ENCODE peak calls at places on chromosomes 4 and X, in five cellular contexts. One of them, this sample, is unnamed.

GRCh38 chr4:64125354-64125753 is 283.9 kb downstream of the TECRL start:
- DNase-seq in cardiac muscle cell: no peak
- DNase-seq in naive thymus-derived CD4-positive, alpha-beta T cell: no peak
- DNase-seq in ovary: no peak
- DNase-seq in body of pancreas: no peak
- DNase-seq in this sample: no peak

GRCh38 chr4:150515135-150515534 is 66.8 kb upstream of the MAB21L2 start:
- DNase-seq in cardiac muscle cell: no peak
- DNase-seq in naive thymus-derived CD4-positive, alpha-beta T cell: no peak
- DNase-seq in ovary: no peak
- DNase-seq in body of pancreas: no peak
- DNase-seq in this sample: no peak

GRCh38 chr4:119070301-119070700 is 65.3 kb upstream of the MYOZ2 start:
- DNase-seq in cardiac muscle cell: no peak
- DNase-seq in naive thymus-derived CD4-positive, alpha-beta T cell: no peak
- DNase-seq in ovary: no peak
- DNase-seq in body of pancreas: no peak
- DNase-seq in this sample: peak; percentile 61

GRCh38 chr4:151866266-151866918 is 105.6 kb upstream of the GATB start:
- DNase-seq in cardiac muscle cell: no peak
- DNase-seq in naive thymus-derived CD4-positive, alpha-beta T cell: no peak
- DNase-seq in ovary: no peak
- DNase-seq in body of pancreas: no peak
- DNase-seq in this sample: no peak

GRCh38 chr4:63708661-63709060 is 700.6 kb downstream of the TECRL start:
- DNase-seq in cardiac muscle cell: peak; percentile 37
- DNase-seq in naive thymus-derived CD4-positive, alpha-beta T cell: no peak
- DNase-seq in ovary: no peak
- DNase-seq in body of pancreas: no peak
- DNase-seq in this sample: no peak

GRCh38 chr4:74751247-74751646 is 43.1 kb downstream of the BTC start:
- DNase-seq in cardiac muscle cell: no peak
- DNase-seq in naive thymus-derived CD4-positive, alpha-beta T cell: no peak
- DNase-seq in ovary: no peak
- DNase-seq in body of pancreas: no peak
- DNase-seq in this sample: no peak

GRCh38 chrX:136028383-136028984 is 43.2 kb downstream of the SLC9A6 start:
- DNase-seq in cardiac muscle cell: peak; percentile 39
- DNase-seq in naive thymus-derived CD4-positive, alpha-beta T cell: peak; percentile 41
- DNase-seq in ovary: no peak
- DNase-seq in body of pancreas: no peak
- DNase-seq in this sample: no peak

GRCh38 chr4:160546201-160546600 is 1443.3 kb downstream of the RAPGEF2 start:
- DNase-seq in cardiac muscle cell: no peak
- DNase-seq in naive thymus-derived CD4-positive, alpha-beta T cell: no peak
- DNase-seq in ovary: no peak
- DNase-seq in body of pancreas: no peak
- DNase-seq in this sample: no peak

GRCh38 chrX:121389976-121390709 is 342.7 kb downstream of the GLUD2 start:
- DNase-seq in cardiac muscle cell: no peak
- DNase-seq in naive thymus-derived CD4-positive, alpha-beta T cell: no peak
- DNase-seq in ovary: no peak
- DNase-seq in body of pancreas: no peak
- DNase-seq in this sample: no peak

GRCh38 chr4:80182237-80182866 is 15.0 kb upstream of the PRDM8 start:
- DNase-seq in cardiac muscle cell: no peak
- DNase-seq in naive thymus-derived CD4-positive, alpha-beta T cell: peak; percentile 11
- DNase-seq in ovary: no peak
- DNase-seq in body of pancreas: no peak
- DNase-seq in this sample: no peak

GRCh38 chrX:9947395-9947794 is 19.8 kb upstream of the CLDN34 start:
- DNase-seq in cardiac muscle cell: no peak
- DNase-seq in naive thymus-derived CD4-positive, alpha-beta T cell: no peak
- DNase-seq in ovary: no peak
- DNase-seq in body of pancreas: no peak
- DNase-seq in this sample: no peak

GRCh38 chrX:22520128-22520828 is 247.6 kb downstream of the CBLL2 start:
- DNase-seq in cardiac muscle cell: no peak
- DNase-seq in naive thymus-derived CD4-positive, alpha-beta T cell: no peak
- DNase-seq in ovary: no peak
- DNase-seq in body of pancreas: no peak
- DNase-seq in this sample: peak; percentile 26

GRCh38 chr4:81786063-81786763 is 314.5 kb upstream of the RASGEF1B start:
- DNase-seq in cardiac muscle cell: no peak
- DNase-seq in naive thymus-derived CD4-positive, alpha-beta T cell: no peak
- DNase-seq in ovary: no peak
- DNase-seq in body of pancreas: peak; percentile 13
- DNase-seq in this sample: no peak

GRCh38 chr4:173835863-173836262 is 305.8 kb upstream of the HAND2 start:
- DNase-seq in cardiac muscle cell: peak; percentile 74
- DNase-seq in naive thymus-derived CD4-positive, alpha-beta T cell: no peak
- DNase-seq in ovary: no peak
- DNase-seq in body of pancreas: no peak
- DNase-seq in this sample: no peak

GRCh38 chr4:889516-889915 is 42.6 kb downstream of the GAK start:
- DNase-seq in cardiac muscle cell: no peak
- DNase-seq in naive thymus-derived CD4-positive, alpha-beta T cell: no peak
- DNase-seq in ovary: no peak
- DNase-seq in body of pancreas: no peak
- DNase-seq in this sample: no peak
- H3K36me3 ChIP-seq in cardiac muscle cell: no peaks in the 10 kb centered on the region
- H3K36me3 ChIP-seq in naive thymus-derived CD4-positive, alpha-beta T cell: no peaks in the 10 kb centered on the region
- H3K36me3 ChIP-seq in ovary: no peaks in the 10 kb centered on the region
- H3K36me3 ChIP-seq in body of pancreas: peaks cover 32% of the 10 kb centered on the region
- H3K36me3 ChIP-seq in this sample: peaks cover 3% of the 10 kb centered on the region

GRCh38 chr4:139728146-139728545 is 62.5 kb downstream of the MGST2 start:
- DNase-seq in cardiac muscle cell: no peak
- DNase-seq in naive thymus-derived CD4-positive, alpha-beta T cell: no peak
- DNase-seq in ovary: no peak
- DNase-seq in body of pancreas: no peak
- DNase-seq in this sample: no peak
- H3K27ac ChIP-seq in cardiac muscle cell: peak overlapping the region; percentile 29
- H3K27ac ChIP-seq in naive thymus-derived CD4-positive, alpha-beta T cell: no peak overlapping the region
- H3K27ac ChIP-seq in ovary: no peak overlapping the region
- H3K27ac ChIP-seq in body of pancreas: peak overlapping the region; percentile 77
- H3K27ac ChIP-seq in this sample: no peak overlapping the region

GRCh38 chr4:184727430-184727829 is 6.5 kb downstream of the CENPU start:
- DNase-seq in cardiac muscle cell: no peak
- DNase-seq in naive thymus-derived CD4-positive, alpha-beta T cell: no peak
- DNase-seq in ovary: no peak
- DNase-seq in body of pancreas: no peak
- DNase-seq in this sample: no peak
- H3K36me3 ChIP-seq in cardiac muscle cell: no peaks in the 10 kb centered on the region
- H3K36me3 ChIP-seq in naive thymus-derived CD4-positive, alpha-beta T cell: no peaks in the 10 kb centered on the region
- H3K36me3 ChIP-seq in ovary: no peaks in the 10 kb centered on the region
- H3K36me3 ChIP-seq in body of pancreas: no peaks in the 10 kb centered on the region
- H3K36me3 ChIP-seq in this sample: peaks cover 75% of the 10 kb centered on the region

DNA sequence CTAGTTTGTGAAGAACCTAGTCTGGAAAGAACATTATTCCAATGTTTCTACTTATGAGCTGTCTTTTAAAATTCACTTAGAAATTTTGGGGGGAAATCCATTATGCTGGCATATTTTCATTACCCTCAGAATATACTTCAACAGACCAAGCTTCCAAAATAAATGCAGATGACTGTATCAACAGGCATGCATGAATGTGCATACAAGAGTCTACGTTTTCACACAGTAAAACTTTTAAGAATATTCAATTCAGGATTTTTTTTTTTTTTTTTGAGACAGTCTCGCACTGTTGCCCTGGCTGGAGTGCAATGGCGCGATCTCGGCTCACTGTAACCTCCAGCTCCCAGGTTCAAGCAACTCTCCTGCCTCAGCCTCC is 49.7 kb downstream of the ABCG2 start:
- DNase-seq in cardiac muscle cell: no peak
- DNase-seq in naive thymus-derived CD4-positive, alpha-beta T cell: no peak
- DNase-seq in ovary: no peak
- DNase-seq in body of pancreas: no peak
- DNase-seq in this sample: no peak
- H3K27ac ChIP-seq in cardiac muscle cell: no peak overlapping the region
- H3K27ac ChIP-seq in naive thymus-derived CD4-positive, alpha-beta T cell: no peak overlapping the region
- H3K27ac ChIP-seq in ovary: no peak overlapping the region
- H3K27ac ChIP-seq in body of pancreas: no peak overlapping the region
- H3K27ac ChIP-seq in this sample: no peak overlapping the region

GRCh38 chrX:77561372-77561771 is 114.2 kb downstream of the FGF16 start:
- DNase-seq in cardiac muscle cell: no peak
- DNase-seq in naive thymus-derived CD4-positive, alpha-beta T cell: no peak
- DNase-seq in ovary: no peak
- DNase-seq in body of pancreas: no peak
- DNase-seq in this sample: no peak

GRCh38 chrX:77564824-77565223 is 117.6 kb downstream of the FGF16 start:
- DNase-seq in cardiac muscle cell: no peak
- DNase-seq in naive thymus-derived CD4-positive, alpha-beta T cell: no peak
- DNase-seq in ovary: no peak
- DNase-seq in body of pancreas: no peak
- DNase-seq in this sample: no peak

GRCh38 chrX:77565278-77565677 is 118.1 kb downstream of the FGF16 start:
- DNase-seq in cardiac muscle cell: no peak
- DNase-seq in naive thymus-derived CD4-positive, alpha-beta T cell: no peak
- DNase-seq in ovary: no peak
- DNase-seq in body of pancreas: no peak
- DNase-seq in this sample: no peak
- H3K36me3 ChIP-seq in cardiac muscle cell: no peaks in the 10 kb centered on the region
- H3K36me3 ChIP-seq in naive thymus-derived CD4-positive, alpha-beta T cell: no peaks in the 10 kb centered on the region
- H3K36me3 ChIP-seq in ovary: no peaks in the 10 kb centered on the region
- H3K36me3 ChIP-seq in body of pancreas: no peaks in the 10 kb centered on the region
- H3K36me3 ChIP-seq in this sample: no peaks in the 10 kb centered on the region

GRCh38 chr4:7270121-7270520 is 77.8 kb downstream of the SORCS2 start:
- DNase-seq in cardiac muscle cell: no peak
- DNase-seq in naive thymus-derived CD4-positive, alpha-beta T cell: no peak
- DNase-seq in ovary: no peak
- DNase-seq in body of pancreas: no peak
- DNase-seq in this sample: no peak

GRCh38 chr4:7267829-7268228 is 75.5 kb downstream of the SORCS2 start:
- DNase-seq in cardiac muscle cell: no peak
- DNase-seq in naive thymus-derived CD4-positive, alpha-beta T cell: no peak
- DNase-seq in ovary: no peak
- DNase-seq in body of pancreas: no peak
- DNase-seq in this sample: no peak

GRCh38 chr4:7266525-7267292 is 74.4 kb downstream of the SORCS2 start:
- DNase-seq in cardiac muscle cell: no peak
- DNase-seq in naive thymus-derived CD4-positive, alpha-beta T cell: no peak
- DNase-seq in ovary: no peak
- DNase-seq in body of pancreas: no peak
- DNase-seq in this sample: peak; percentile 83

GRCh38 chr4:7264694-7265093 is 72.4 kb downstream of the SORCS2 start:
- DNase-seq in cardiac muscle cell: no peak
- DNase-seq in naive thymus-derived CD4-positive, alpha-beta T cell: no peak
- DNase-seq in ovary: no peak
- DNase-seq in body of pancreas: no peak
- DNase-seq in this sample: no peak

GRCh38 chr4:7268941-7269340 is 76.6 kb downstream of the SORCS2 start:
- DNase-seq in cardiac muscle cell: no peak
- DNase-seq in naive thymus-derived CD4-positive, alpha-beta T cell: no peak
- DNase-seq in ovary: no peak
- DNase-seq in body of pancreas: no peak
- DNase-seq in this sample: no peak
- H3K27ac ChIP-seq in cardiac muscle cell: no peak overlapping the region
- H3K27ac ChIP-seq in naive thymus-derived CD4-positive, alpha-beta T cell: no peak overlapping the region
- H3K27ac ChIP-seq in ovary: no peak overlapping the region
- H3K27ac ChIP-seq in body of pancreas: no peak overlapping the region
- H3K27ac ChIP-seq in this sample: no peak overlapping the region

GRCh38 chr4:6608758-6609414 is 31.6 kb upstream of the MRFAP1 start:
- DNase-seq in cardiac muscle cell: peak; percentile 29
- DNase-seq in naive thymus-derived CD4-positive, alpha-beta T cell: no peak
- DNase-seq in ovary: no peak
- DNase-seq in body of pancreas: no peak
- DNase-seq in this sample: no peak
- H3K36me3 ChIP-seq in cardiac muscle cell: no peaks in the 10 kb centered on the region
- H3K36me3 ChIP-seq in naive thymus-derived CD4-positive, alpha-beta T cell: peaks cover 4% of the 10 kb centered on the region
- H3K36me3 ChIP-seq in ovary: no peaks in the 10 kb centered on the region
- H3K36me3 ChIP-seq in body of pancreas: peaks cover 15% of the 10 kb centered on the region
- H3K36me3 ChIP-seq in this sample: no peaks in the 10 kb centered on the region